ENCODE peak calls at places on chromosomes 2 and 18, in nine cellular contexts. V is RWPE2; K is H54; U is ELR; Z is HTR-8/SVneo; C is stimulated activated CD8-positive, alpha-beta memory T cell treated with anti-CD3 and anti-CD28 coated beads, Interleukin-4, amount 100 ng/mL, for 1 hour; E is AG04450; A is Right ventricle myocardium inferior; R is stimulated activated CD4-positive, alpha-beta T cell treated with anti-CD3 and anti-CD28 coated beads, Interleukin-4, amount 100 ng/mL, for 48 hours. L is an unnamed sample.

GRCh38 chr2:201768918-201769317 is 11.8 kb downstream of the ALS2 start:
- DNase-seq in K (no peak), Z (peak; percentile 25), E (no peak), A (no peak), C (no peak), V (no peak), U (peak; percentile 30), R (no peak), L (no peak)

GRCh38 chr18:48003426-48004349 is 73.2 kb upstream of the SMAD2 start:
- DNase-seq in V (no peak), K (peak; percentile 50), Z (peak; percentile 47), A (no peak), R (no peak), E (no peak), U (peak; percentile 84), C (no peak), L (no peak)

GRCh38 chr2:219713110-219713509 is 85.7 kb downstream of the SLC4A3 start:
- DNase-seq in V (no peak), K (peak; percentile 23), R (no peak), A (no peak), C (no peak), Z (no peak), U (peak; percentile 74), E (no peak), L (no peak)

GRCh38 chr2:236293241-236293810 is 29.1 kb upstream of the ASB18 start:
- DNase-seq in U (no peak), V (no peak), R (no peak), A (no peak), Z (no peak), E (no peak), C (no peak), K (no peak), L (no peak)

GRCh38 chr2:166343467-166343866 is 32.3 kb downstream of the SCN9A start:
- DNase-seq in K (no peak), R (no peak), Z (no peak), E (no peak), C (no peak), A (no peak), V (no peak), U (no peak), L (no peak)

GRCh38 chr2:181810823-181811695 is 80.5 kb upstream of the ITPRID2 start:
- DNase-seq in U (peak; percentile 97), Z (peak; percentile 60), K (peak; percentile 53), R (no peak), A (no peak), V (peak; percentile 63), C (no peak), E (peak; percentile 54), L (no peak)

GRCh38 chr2:27494944-27495554 is at the start of gene FNDC4:
- DNase-seq in R (no peak), U (peak; percentile 40), V (no peak), E (no peak), A (no peak), Z (no peak), C (no peak), K (no peak), L (no peak)

GRCh38 chr2:55743583-55743982 is 49.9 kb upstream of the PNPT1 start:
- DNase-seq in A (no peak), Z (peak; percentile 12), R (no peak), E (no peak), V (no peak), C (no peak), U (peak; percentile 89), K (no peak), L (no peak)

GRCh38 chr2:241354668-241355658 is 1.1 kb upstream of the FARP2 start:
- DNase-seq in U (peak; percentile 87), E (no peak), V (peak; percentile 90), Z (peak; percentile 49), C (peak; percentile 55), A (peak; percentile 95), K (peak; percentile 70), R (peak; percentile 57), L (no peak)

GRCh38 chr2:72144412-72144745 is 3.3 kb downstream of the CYP26B1 start:
- DNase-seq in K (no peak), E (no peak), Z (no peak), U (no peak), C (no peak), R (no peak), A (peak; percentile 77), V (no peak), L (no peak)

GRCh38 chr2:39805936-39806608 is 27.0 kb upstream of the THUMPD2 start:
- DNase-seq in R (no peak), U (no peak), A (no peak), V (no peak), C (no peak), E (no peak), Z (no peak), K (no peak), L (peak; percentile 11)

GRCh38 chr2:240586919-240587800 is 626 bp downstream of the CAPN10 start:
- DNase-seq in K (peak; percentile 60), Z (no peak), E (no peak), R (no peak), V (peak; percentile 53), A (no peak), C (no peak), U (peak; percentile 58), L (no peak)

GRCh38 chr2:154452906-154453493 is 245.5 kb upstream of the KCNJ3 start:
- DNase-seq in E (no peak), A (no peak), Z (peak; percentile 6), R (no peak), V (no peak), C (no peak), K (no peak), U (peak; percentile 7), L (no peak)

GRCh38 chr2:25777077-25777476 is 101.2 kb downstream of the ASXL2 start:
- DNase-seq in C (no peak), E (no peak), K (no peak), R (no peak), U (no peak), Z (no peak), A (no peak), V (no peak), L (no peak)

GRCh38 chr2:71223767-71224333 is 3.1 kb downstream of the PAIP2B start:
- DNase-seq in C (no peak), A (peak; percentile 61), R (no peak), U (peak; percentile 52), V (peak; percentile 61), E (no peak), Z (peak; percentile 41), K (peak; percentile 13), L (peak; percentile 76)

L was measured in cerebellar nuclear complex.